ENCODE peak calls at places on chromosomes 5 and 9, in seven cellular contexts. O is astrocyte of the hippocampus, G is mesothelial cell of epicardium, V is cardiac fibroblast, H is A549, J is ACHN, M is dermis blood vessel endothelial cell. Z is an unnamed sample.
A peak's percentile ranks its signal among the peaks of the same experiment; 100 is the strongest.

GRCh38 chr5:38541174-38541724 is 15.2 kb downstream of the LIFR start:
- DNase-seq in J (no peak), V (no peak), M (no peak), O (no peak), G (no peak), H (no peak), Z (no peak)

GRCh38 chr9:69086769-69087168 is 51.2 kb downstream of the FXN start:
- DNase-seq in V (no peak), H (no peak), O (no peak), J (no peak), M (no peak), G (no peak), Z (no peak)

GRCh38 chr5:136141561-136141960 is 8.9 kb downstream of the SMAD5 start:
- DNase-seq in G (no peak), J (no peak), M (no peak), O (no peak), V (no peak), H (no peak), Z (no peak)

GRCh38 chr5:154513669-154514084 is 35.6 kb upstream of the HAND1 start:
- DNase-seq in O (peak; percentile 11), M (no peak), J (no peak), G (no peak), V (peak; percentile 18), H (no peak), Z (no peak)

GRCh38 chr9:78158286-78158685 is 77.6 kb upstream of the CEP78 start:
- DNase-seq in M (peak; percentile 34), H (no peak), G (no peak), J (no peak), O (no peak), V (peak; percentile 13), Z (no peak)

GRCh38 chr5:175658299-175659145 is 651 bp downstream of the HRH2 start:
- DNase-seq in H (no peak), G (no peak), M (no peak), V (no peak), J (no peak), O (peak; percentile 26), Z (no peak)

GRCh38 chr5:147763791-147764525 is 18.6 kb downstream of the JAKMIP2 start:
- DNase-seq in O (peak; percentile 94), G (no peak), M (no peak), H (no peak), V (peak; percentile 51), J (peak; percentile 27), Z (peak; percentile 48)

GRCh38 chr5:103446813-103447212 is 115.8 kb downstream of the NUDT12 start:
- DNase-seq in G (no peak), V (peak; percentile 61), O (no peak), J (peak; percentile 28), H (no peak), M (no peak), Z (peak; percentile 73)

GRCh38 chr9:122389799-122390481 is 19.1 kb downstream of the PTGS1 start:
- DNase-seq in J (no peak), M (peak; percentile 44), H (no peak), V (no peak), G (peak; percentile 10), O (no peak), Z (peak; percentile 68)

GRCh38 chr5:156474251-156474650 is 147.3 kb downstream of the SGCD start:
- DNase-seq in O (peak; percentile 23), M (no peak), H (no peak), J (no peak), G (no peak), V (peak; percentile 23), Z (peak; percentile 32)

GRCh38 chr5:85576666-85577065 is 1041.1 kb upstream of the COX7C start:
- DNase-seq in O (no peak), H (no peak), J (no peak), G (no peak), V (no peak), M (no peak), Z (peak; percentile 10)

GRCh38 chr9:98707158-98708102 is 1.3 kb downstream of the GABBR2 start:
- DNase-seq in V (peak; percentile 89), G (peak; percentile 72), M (peak; percentile 82), J (peak; percentile 72), O (peak; percentile 92), H (peak; percentile 69), Z (peak; percentile 74)

GRCh38 chr9:5389109-5389732 is 48.5 kb downstream of the PLGRKT start:
- DNase-seq in H (no peak), G (no peak), O (peak; percentile 88), J (peak; percentile 69), V (peak; percentile 86), M (no peak), Z (peak; percentile 85)

GRCh38 chr5:6905423-6905822 is 192.2 kb downstream of the TENT4A start:
- DNase-seq in V (no peak), O (no peak), G (no peak), J (no peak), M (no peak), H (no peak), Z (no peak)

GRCh38 chr5:6236858-6237481 is 141.4 kb downstream of the MED10 start:
- DNase-seq in H (no peak), G (no peak), M (no peak), V (no peak), O (no peak), J (no peak), Z (peak; percentile 16)

GRCh38 chr5:114184006-114184405 is 177.9 kb upstream of the KCNN2 start:
- DNase-seq in V (peak; percentile 46), G (no peak), M (no peak), O (peak; percentile 2), H (no peak), J (no peak), Z (no peak)

Z was measured in kidney tubule cell.